ENCODE peak calls at places on chromosomes 1 and 21, in eight cellular contexts. O is MM.1S; K is activated CD4-positive, alpha-beta T cell treated with anti-CD3 and anti-CD28 coated beads, Interleukin-2, amount 10 ng/mL, durations not matched to agents 7 days and 5 days; I is non-pigmented ciliary epithelial cell; R is substantia nigra; P is uterus; Z is Right ventricle myocardium superior; B is T-cell. L is an unnamed sample.

GRCh38 chr1:150066838-150067183 is 765 bp upstream of the VPS45 start:
- DNase-seq in K (peak; percentile 45), Z (peak; percentile 62), R (peak; percentile 70), B (no peak), I (no peak), O (peak; percentile 57), P (no peak), L (peak; percentile 51)

GRCh38 chr21:24375201-24375600 is 1232.1 kb downstream of the MRPL39 start:
- DNase-seq in K (peak; percentile 12), I (no peak), Z (no peak), R (no peak), B (no peak), O (peak; percentile 31), P (no peak), L (peak; percentile 22)

GRCh38 chr1:30847358-30847972 is 61.1 kb downstream of the SDC3 start:
- DNase-seq in Z (peak; percentile 86), B (no peak), I (no peak), P (peak; percentile 76), O (no peak), K (no peak), R (peak; percentile 86), L (peak; percentile 82)

GRCh38 chr1:26537951-26538352 is 8.4 kb downstream of the RPS6KA1 start:
- DNase-seq in O (peak; percentile 46), Z (no peak), R (peak; percentile 40), K (peak; percentile 35), P (no peak), I (no peak), B (no peak), L (no peak)

GRCh38 chr1:162753998-162754585 is 36.4 kb upstream of the HSD17B7 start:
- DNase-seq in O (no peak), K (no peak), R (no peak), P (peak; percentile 59), B (no peak), Z (no peak), I (no peak), L (no peak)

GRCh38 chr1:108896160-108897150 is 19.7 kb downstream of the GPSM2 start:
- DNase-seq in R (peak; percentile 12), Z (no peak), O (no peak), K (no peak), I (no peak), P (no peak), B (no peak), L (peak; percentile 30)

GRCh38 chr1:59052194-59052593 is 244.7 kb upstream of the FGGY start:
- DNase-seq in I (no peak), O (no peak), P (no peak), Z (no peak), B (no peak), K (peak; percentile 17), R (no peak), L (no peak)

GRCh38 chr1:61101461-61102440 is 19.4 kb downstream of the NFIA start:
- DNase-seq in B (no peak), O (no peak), I (no peak), R (no peak), P (no peak), Z (no peak), K (no peak), L (no peak)

GRCh38 chr1:70719164-70719563 is 308.1 kb downstream of the CTH start:
- DNase-seq in I (no peak), Z (no peak), R (no peak), K (no peak), B (no peak), P (no peak), O (no peak), L (no peak)

GRCh38 chr1:213374369-213374768 is 323.3 kb downstream of the RPS6KC1 start:
- DNase-seq in I (no peak), O (peak; percentile 68), P (no peak), B (no peak), R (peak; percentile 63), K (peak; percentile 56), Z (peak; percentile 47), L (peak; percentile 68)

GRCh38 chr1:148374101-148374500 is 109.0 kb downstream of the PPIAL4G start:
- DNase-seq in P (no peak), B (no peak), Z (no peak), K (no peak), I (no peak), O (no peak), R (no peak), L (no peak)

GRCh38 chr1:29284961-29285560 is 48.7 kb downstream of the PTPRU start:
- DNase-seq in R (no peak), O (no peak), K (no peak), I (no peak), P (no peak), Z (no peak), B (no peak), L (no peak)

GRCh38 chr21:26632691-26633090 is 59.6 kb upstream of the CYYR1 start:
- DNase-seq in O (no peak), K (no peak), Z (no peak), R (no peak), B (no peak), I (no peak), P (no peak), L (no peak)

L was measured in psoas muscle.